ENCODE peak calls at places on chromosomes 3 and 15, in ten cellular contexts. One of them, this sample, is unnamed.

GRCh38 chr15:81253846-81254245 is 57.2 kb downstream of the IL16 start:
- DNase-seq in brain microvascular endothelial cell: no peak
- DNase-seq in retinal pigment epithelial cell: no peak
- DNase-seq in A549: no peak
- DNase-seq in heart left ventricle: no peak
- DNase-seq in PC-9: no peak
- DNase-seq in cardiac fibroblast: no peak
- DNase-seq in adrenal gland: no peak
- DNase-seq in BE2C: no peak
- DNase-seq in sigmoid colon: no peak
- DNase-seq in this sample: no peak

GRCh38 chr3:172449468-172450149 is 1.4 kb upstream of the GHSR start:
- DNase-seq in brain microvascular endothelial cell: peak; percentile 7
- DNase-seq in retinal pigment epithelial cell: no peak
- DNase-seq in A549: no peak
- DNase-seq in heart left ventricle: no peak
- DNase-seq in PC-9: no peak
- DNase-seq in cardiac fibroblast: peak; percentile 39
- DNase-seq in adrenal gland: peak; percentile 49
- DNase-seq in BE2C: no peak
- DNase-seq in sigmoid colon: no peak
- DNase-seq in this sample: no peak

GRCh38 chr3:146164506-146164905 is 3.5 kb upstream of the PLOD2 start:
- DNase-seq in brain microvascular endothelial cell: no peak
- DNase-seq in retinal pigment epithelial cell: no peak
- DNase-seq in A549: no peak
- DNase-seq in heart left ventricle: no peak
- DNase-seq in PC-9: no peak
- DNase-seq in cardiac fibroblast: no peak
- DNase-seq in adrenal gland: no peak
- DNase-seq in BE2C: no peak
- DNase-seq in sigmoid colon: no peak
- DNase-seq in this sample: no peak

GRCh38 chr3:172201136-172201989 is 162.0 kb downstream of the FNDC3B start:
- DNase-seq in brain microvascular endothelial cell: peak; percentile 93
- DNase-seq in retinal pigment epithelial cell: no peak
- DNase-seq in A549: peak; percentile 46
- DNase-seq in heart left ventricle: peak; percentile 90
- DNase-seq in PC-9: no peak
- DNase-seq in cardiac fibroblast: peak; percentile 95
- DNase-seq in adrenal gland: peak; percentile 81
- DNase-seq in BE2C: peak; percentile 86
- DNase-seq in sigmoid colon: peak; percentile 89
- DNase-seq in this sample: peak; percentile 78

GRCh38 chr3:127411083-127411727 is 123.4 kb upstream of the PRR20G start:
- DNase-seq in brain microvascular endothelial cell: no peak
- DNase-seq in retinal pigment epithelial cell: no peak
- DNase-seq in A549: no peak
- DNase-seq in heart left ventricle: peak; percentile 17
- DNase-seq in PC-9: no peak
- DNase-seq in cardiac fibroblast: no peak
- DNase-seq in adrenal gland: no peak
- DNase-seq in BE2C: peak; percentile 80
- DNase-seq in sigmoid colon: peak; percentile 29
- DNase-seq in this sample: no peak

GRCh38 chr15:74134387-74135027 is 4.1 kb downstream of the ISLR2 start:
- DNase-seq in brain microvascular endothelial cell: no peak
- DNase-seq in retinal pigment epithelial cell: no peak
- DNase-seq in A549: peak; percentile 37
- DNase-seq in heart left ventricle: peak; percentile 68
- DNase-seq in PC-9: no peak
- DNase-seq in cardiac fibroblast: no peak
- DNase-seq in adrenal gland: peak; percentile 29
- DNase-seq in BE2C: no peak
- DNase-seq in sigmoid colon: peak; percentile 73
- DNase-seq in this sample: no peak

GRCh38 chr3:150107429-150108175 is 136.9 kb upstream of the PFN2 start:
- DNase-seq in brain microvascular endothelial cell: no peak
- DNase-seq in retinal pigment epithelial cell: no peak
- DNase-seq in A549: no peak
- DNase-seq in heart left ventricle: no peak
- DNase-seq in PC-9: no peak
- DNase-seq in cardiac fibroblast: peak; percentile 29
- DNase-seq in adrenal gland: no peak
- DNase-seq in BE2C: no peak
- DNase-seq in sigmoid colon: no peak
- DNase-seq in this sample: no peak

GRCh38 chr3:414063-414462 is 217.5 kb downstream of the CHL1 start:
- DNase-seq in brain microvascular endothelial cell: no peak
- DNase-seq in retinal pigment epithelial cell: no peak
- DNase-seq in A549: peak; percentile 14
- DNase-seq in heart left ventricle: no peak
- DNase-seq in PC-9: no peak
- DNase-seq in cardiac fibroblast: peak; percentile 19
- DNase-seq in adrenal gland: no peak
- DNase-seq in BE2C: no peak
- DNase-seq in sigmoid colon: no peak
- DNase-seq in this sample: no peak

GRCh38 chr15:45794304-45794703 is 159.5 kb downstream of the SQOR start:
- DNase-seq in brain microvascular endothelial cell: no peak
- DNase-seq in retinal pigment epithelial cell: no peak
- DNase-seq in A549: no peak
- DNase-seq in heart left ventricle: no peak
- DNase-seq in PC-9: no peak
- DNase-seq in cardiac fibroblast: no peak
- DNase-seq in adrenal gland: no peak
- DNase-seq in BE2C: no peak
- DNase-seq in sigmoid colon: no peak
- DNase-seq in this sample: no peak

GRCh38 chr15:73305331-73306211 is 63.2 kb downstream of the HCN4 start:
- DNase-seq in brain microvascular endothelial cell: peak; percentile 67
- DNase-seq in retinal pigment epithelial cell: peak; percentile 24
- DNase-seq in A549: peak; percentile 86
- DNase-seq in heart left ventricle: no peak
- DNase-seq in PC-9: peak; percentile 51
- DNase-seq in cardiac fibroblast: peak; percentile 84
- DNase-seq in adrenal gland: peak; percentile 36
- DNase-seq in BE2C: peak; percentile 69
- DNase-seq in sigmoid colon: no peak
- DNase-seq in this sample: peak; percentile 20

GRCh38 chr3:8490079-8490552 is 11.5 kb upstream of the LMCD1 start:
- DNase-seq in brain microvascular endothelial cell: peak; percentile 94
- DNase-seq in retinal pigment epithelial cell: no peak
- DNase-seq in A549: peak; percentile 56
- DNase-seq in heart left ventricle: no peak
- DNase-seq in PC-9: no peak
- DNase-seq in cardiac fibroblast: peak; percentile 84
- DNase-seq in adrenal gland: no peak
- DNase-seq in BE2C: peak; percentile 37
- DNase-seq in sigmoid colon: no peak
- DNase-seq in this sample: peak; percentile 83

DNA sequence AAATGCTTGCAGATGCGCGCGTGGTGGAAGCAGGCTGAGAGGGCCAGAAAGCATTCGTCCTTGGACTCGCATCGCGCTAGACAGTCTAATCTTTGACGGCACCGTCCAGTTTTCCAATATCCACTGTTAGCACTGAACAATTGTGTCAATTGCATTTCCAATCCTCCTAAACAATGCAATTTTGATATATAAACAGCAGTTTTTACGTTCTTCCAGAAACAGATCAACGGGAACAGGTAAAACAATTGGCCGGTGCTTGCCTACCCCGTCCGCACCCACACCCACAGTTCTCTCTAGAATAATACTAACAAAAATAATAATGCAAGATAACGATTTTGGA is 17.2 kb downstream of the CPN2 start:
- DNase-seq in brain microvascular endothelial cell: no peak
- DNase-seq in retinal pigment epithelial cell: no peak
- DNase-seq in A549: no peak
- DNase-seq in heart left ventricle: no peak
- DNase-seq in PC-9: no peak
- DNase-seq in cardiac fibroblast: no peak
- DNase-seq in adrenal gland: no peak
- DNase-seq in BE2C: no peak
- DNase-seq in sigmoid colon: no peak
- DNase-seq in this sample: no peak
- TF ChIP-seq CTCF in brain microvascular endothelial cell: no peak
- TF ChIP-seq CTCF in retinal pigment epithelial cell: no peak
- TF ChIP-seq CTCF in A549: no peak
- TF ChIP-seq CTCF in heart left ventricle: no peak
- TF ChIP-seq CTCF in PC-9: no peak
- TF ChIP-seq CTCF in cardiac fibroblast: no peak
- TF ChIP-seq CTCF in adrenal gland: no peak
- TF ChIP-seq CTCF in BE2C: no peak
- TF ChIP-seq CTCF in sigmoid colon: peak; percentile 10
- TF ChIP-seq CTCF in this sample: no peak

GRCh38 chr3:111885578-111885977 is 26.5 kb downstream of the PHLDB2 start:
- DNase-seq in brain microvascular endothelial cell: no peak
- DNase-seq in retinal pigment epithelial cell: no peak
- DNase-seq in A549: no peak
- DNase-seq in heart left ventricle: no peak
- DNase-seq in PC-9: no peak
- DNase-seq in cardiac fibroblast: no peak
- DNase-seq in adrenal gland: no peak
- DNase-seq in BE2C: no peak
- DNase-seq in sigmoid colon: no peak
- DNase-seq in this sample: no peak

GRCh38 chr3:111884411-111885018 is 25.4 kb downstream of the PHLDB2 start:
- DNase-seq in brain microvascular endothelial cell: no peak
- DNase-seq in retinal pigment epithelial cell: no peak
- DNase-seq in A549: no peak
- DNase-seq in heart left ventricle: peak; percentile 61
- DNase-seq in PC-9: no peak
- DNase-seq in cardiac fibroblast: no peak
- DNase-seq in adrenal gland: peak; percentile 53
- DNase-seq in BE2C: no peak
- DNase-seq in sigmoid colon: no peak
- DNase-seq in this sample: no peak

GRCh38 chr3:111881480-111881879 is 22.4 kb downstream of the PHLDB2 start:
- DNase-seq in brain microvascular endothelial cell: no peak
- DNase-seq in retinal pigment epithelial cell: no peak
- DNase-seq in A549: no peak
- DNase-seq in heart left ventricle: no peak
- DNase-seq in PC-9: no peak
- DNase-seq in cardiac fibroblast: no peak
- DNase-seq in adrenal gland: no peak
- DNase-seq in BE2C: no peak
- DNase-seq in sigmoid colon: no peak
- DNase-seq in this sample: no peak

GRCh38 chr3:111882799-111883198 is 23.7 kb downstream of the PHLDB2 start:
- DNase-seq in brain microvascular endothelial cell: no peak
- DNase-seq in retinal pigment epithelial cell: no peak
- DNase-seq in A549: no peak
- DNase-seq in heart left ventricle: no peak
- DNase-seq in PC-9: no peak
- DNase-seq in cardiac fibroblast: no peak
- DNase-seq in adrenal gland: no peak
- DNase-seq in BE2C: no peak
- DNase-seq in sigmoid colon: no peak
- DNase-seq in this sample: no peak

DNA sequence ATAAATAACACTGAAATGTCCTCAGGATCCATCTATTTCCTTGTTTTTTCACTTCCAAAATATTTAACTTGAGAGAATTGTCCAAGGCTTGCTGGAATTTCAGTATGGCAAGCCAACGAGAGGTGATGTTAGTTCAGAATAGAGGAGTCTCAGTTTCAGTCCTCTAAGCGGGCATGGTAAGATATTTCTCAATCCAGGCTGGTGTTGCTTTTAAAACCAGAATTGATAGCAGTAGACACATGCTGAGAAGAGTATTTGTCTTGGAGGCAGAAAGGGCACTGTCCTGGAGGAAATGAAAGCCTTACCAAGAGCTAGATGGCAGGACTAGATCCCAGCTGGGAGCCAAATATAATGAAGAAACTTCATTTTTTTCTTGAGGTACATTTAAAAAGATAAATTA is 23.1 kb downstream of the PHLDB2 start:
- DNase-seq in brain microvascular endothelial cell: no peak
- DNase-seq in retinal pigment epithelial cell: no peak
- DNase-seq in A549: no peak
- DNase-seq in heart left ventricle: no peak
- DNase-seq in PC-9: no peak
- DNase-seq in cardiac fibroblast: no peak
- DNase-seq in adrenal gland: no peak
- DNase-seq in BE2C: no peak
- DNase-seq in sigmoid colon: no peak
- DNase-seq in this sample: no peak
- H3K4me3 ChIP-seq in brain microvascular endothelial cell: no peak overlapping the region
- H3K4me3 ChIP-seq in retinal pigment epithelial cell: no peak overlapping the region
- H3K4me3 ChIP-seq in A549: no peak overlapping the region
- H3K4me3 ChIP-seq in heart left ventricle: no peak overlapping the region
- H3K4me3 ChIP-seq in PC-9: no peak overlapping the region
- H3K4me3 ChIP-seq in cardiac fibroblast: no peak overlapping the region
- H3K4me3 ChIP-seq in adrenal gland: no peak overlapping the region
- H3K4me3 ChIP-seq in BE2C: no peak overlapping the region
- H3K4me3 ChIP-seq in sigmoid colon: no peak overlapping the region
- H3K4me3 ChIP-seq in this sample: no peak overlapping the region

DNA sequence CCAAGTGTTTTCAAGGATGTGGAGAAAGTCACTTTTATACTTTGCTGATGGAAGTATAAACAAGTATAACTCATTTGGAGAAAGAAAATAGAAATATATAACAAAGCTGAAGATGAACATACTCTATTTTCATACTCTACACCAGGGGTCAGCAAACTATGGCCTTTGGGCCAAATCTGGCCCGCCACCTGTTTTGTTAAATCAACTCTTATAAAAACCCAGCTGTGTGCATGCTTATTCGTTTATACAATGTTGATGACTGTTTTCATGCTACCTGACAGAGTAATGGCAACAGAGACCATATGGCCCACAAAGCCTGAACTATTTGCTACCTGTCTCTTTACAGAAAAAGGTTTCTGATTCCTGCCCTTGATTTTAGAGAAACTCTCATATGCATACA is 124.0 kb downstream of the NR1D2 start:
- DNase-seq in brain microvascular endothelial cell: no peak
- DNase-seq in retinal pigment epithelial cell: no peak
- DNase-seq in A549: peak; percentile 34
- DNase-seq in heart left ventricle: no peak
- DNase-seq in PC-9: no peak
- DNase-seq in cardiac fibroblast: peak; percentile 32
- DNase-seq in adrenal gland: no peak
- DNase-seq in BE2C: no peak
- DNase-seq in sigmoid colon: peak; percentile 71
- DNase-seq in this sample: no peak
- TF ChIP-seq CTCF in brain microvascular endothelial cell: no peak
- TF ChIP-seq CTCF in retinal pigment epithelial cell: peak; percentile 34
- TF ChIP-seq CTCF in A549: peak; percentile 79
- TF ChIP-seq CTCF in heart left ventricle: peak; percentile 22
- TF ChIP-seq CTCF in PC-9: peak; percentile 57
- TF ChIP-seq CTCF in cardiac fibroblast: no peak
- TF ChIP-seq CTCF in adrenal gland: peak; percentile 14
- TF ChIP-seq CTCF in BE2C: no peak
- TF ChIP-seq CTCF in sigmoid colon: peak; percentile 42
- TF ChIP-seq CTCF in this sample: peak; percentile 36

DNA sequence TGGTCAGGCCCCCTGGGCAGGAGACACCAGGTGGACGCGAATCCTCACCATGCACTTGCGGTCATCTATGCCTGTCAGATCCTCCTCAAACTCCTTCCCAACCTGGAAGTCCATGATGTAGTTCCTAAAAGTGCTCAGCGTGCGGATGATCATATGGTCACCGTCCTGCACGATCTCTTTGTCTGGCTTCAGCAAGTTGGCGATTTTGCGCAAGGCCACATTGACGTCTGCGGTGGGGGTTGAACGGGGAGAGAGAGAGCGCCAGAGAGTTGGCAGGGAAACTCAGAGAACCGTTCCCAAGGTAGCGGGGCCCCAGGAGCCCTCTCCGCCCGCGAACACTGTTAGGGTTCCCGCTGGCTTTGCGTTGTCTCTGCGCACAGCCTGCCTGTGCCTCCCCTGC is 809 bp downstream of the RBP1 start:
- DNase-seq in brain microvascular endothelial cell: peak; percentile 16
- DNase-seq in retinal pigment epithelial cell: no peak
- DNase-seq in A549: no peak
- DNase-seq in heart left ventricle: no peak
- DNase-seq in PC-9: no peak
- DNase-seq in cardiac fibroblast: peak; percentile 50
- DNase-seq in adrenal gland: peak; percentile 90
- DNase-seq in BE2C: no peak
- DNase-seq in sigmoid colon: peak; percentile 81
- DNase-seq in this sample: no peak
- H3K4me3 ChIP-seq in brain microvascular endothelial cell: peak overlapping the region; percentile 77
- H3K4me3 ChIP-seq in retinal pigment epithelial cell: peak overlapping the region; percentile 72
- H3K4me3 ChIP-seq in A549: peak overlapping the region; percentile 47
- H3K4me3 ChIP-seq in heart left ventricle: no peak overlapping the region
- H3K4me3 ChIP-seq in PC-9: peak overlapping the region; percentile 67
- H3K4me3 ChIP-seq in cardiac fibroblast: peak overlapping the region; percentile 52
- H3K4me3 ChIP-seq in adrenal gland: no peak overlapping the region
- H3K4me3 ChIP-seq in BE2C: peak overlapping the region; percentile 70
- H3K4me3 ChIP-seq in sigmoid colon: peak overlapping the region; percentile 28
- H3K4me3 ChIP-seq in this sample: peak overlapping the region; percentile 60

This sample was measured in epithelial cell of proximal tubule.